ENCODE peak calls at places on chromosomes 1 and 21, in four cellular contexts. One of them, this sample, is unnamed.

GRCh38 chr1:235708390-235708962 is 58.9 kb upstream of the GNG4 start:
- DNase-seq in dorsolateral prefrontal cortex: no peak
- DNase-seq in GF-D8: no peak
- DNase-seq in IMR-90: peak; percentile 66
- DNase-seq in this sample: peak; percentile 75

GRCh38 chr1:211495584-211495983 is 3.6 kb upstream of the RD3 start:
- DNase-seq in GF-D8: no peak
- DNase-seq in IMR-90: no peak
- DNase-seq in dorsolateral prefrontal cortex: no peak
- DNase-seq in this sample: peak; percentile 43

GRCh38 chr1:180639871-180640270 is 8.0 kb downstream of the XPR1 start:
- DNase-seq in IMR-90: no peak
- DNase-seq in dorsolateral prefrontal cortex: no peak
- DNase-seq in GF-D8: no peak
- DNase-seq in this sample: no peak

GRCh38 chr1:231924183-231924582 is 297.6 kb downstream of the DISC1 start:
- DNase-seq in dorsolateral prefrontal cortex: no peak
- DNase-seq in GF-D8: no peak
- DNase-seq in IMR-90: no peak
- DNase-seq in this sample: no peak

GRCh38 chr1:11352058-11352715 is 79.2 kb downstream of the UBIAD1 start:
- DNase-seq in GF-D8: no peak
- DNase-seq in dorsolateral prefrontal cortex: no peak
- DNase-seq in IMR-90: no peak
- DNase-seq in this sample: no peak

GRCh38 chr1:61287014-61287413 is 204.7 kb downstream of the NFIA start:
- DNase-seq in GF-D8: no peak
- DNase-seq in dorsolateral prefrontal cortex: no peak
- DNase-seq in IMR-90: peak; percentile 59
- DNase-seq in this sample: no peak

GRCh38 chr1:216183007-216183406 is 240.2 kb downstream of the USH2A start:
- DNase-seq in IMR-90: peak; percentile 65
- DNase-seq in dorsolateral prefrontal cortex: no peak
- DNase-seq in GF-D8: no peak
- DNase-seq in this sample: no peak

GRCh38 chr1:119781434-119782210 is 12.9 kb upstream of the HMGCS2 start:
- DNase-seq in GF-D8: no peak
- DNase-seq in dorsolateral prefrontal cortex: no peak
- DNase-seq in IMR-90: no peak
- DNase-seq in this sample: no peak

GRCh38 chr1:94799201-94799600 is 21.0 kb upstream of the SLC44A3 start:
- DNase-seq in IMR-90: peak; percentile 52
- DNase-seq in GF-D8: no peak
- DNase-seq in dorsolateral prefrontal cortex: no peak
- DNase-seq in this sample: no peak

GRCh38 chr1:109398343-109399225 is 866 bp upstream of the SORT1 start:
- DNase-seq in GF-D8: no peak
- DNase-seq in dorsolateral prefrontal cortex: no peak
- DNase-seq in IMR-90: no peak
- DNase-seq in this sample: no peak

GRCh38 chr1:11857164-11857853 is 1.4 kb downstream of the NPPB start:
- DNase-seq in dorsolateral prefrontal cortex: no peak
- DNase-seq in IMR-90: no peak
- DNase-seq in GF-D8: no peak
- DNase-seq in this sample: no peak

GRCh38 chr1:235624751-235625192 is 24.8 kb downstream of the GNG4 start:
- DNase-seq in IMR-90: peak; percentile 53
- DNase-seq in GF-D8: peak; percentile 45
- DNase-seq in dorsolateral prefrontal cortex: no peak
- DNase-seq in this sample: no peak

GRCh38 chr1:75461808-75462325 is 149.0 kb downstream of the SLC44A5 start:
- DNase-seq in dorsolateral prefrontal cortex: no peak
- DNase-seq in GF-D8: no peak
- DNase-seq in IMR-90: no peak
- DNase-seq in this sample: no peak

GRCh38 chr1:168643152-168643551 is 66.7 kb downstream of the XCL1 start:
- DNase-seq in dorsolateral prefrontal cortex: no peak
- DNase-seq in IMR-90: no peak
- DNase-seq in GF-D8: no peak
- DNase-seq in this sample: no peak

GRCh38 chr1:214636436-214636835 is 33.4 kb downstream of the CENPF start:
- DNase-seq in IMR-90: no peak
- DNase-seq in dorsolateral prefrontal cortex: peak; percentile 59
- DNase-seq in GF-D8: no peak
- DNase-seq in this sample: no peak

GRCh38 chr1:156571261-156571958 is 955 bp downstream of the IQGAP3 start:
- DNase-seq in GF-D8: no peak
- DNase-seq in IMR-90: peak; percentile 96
- DNase-seq in dorsolateral prefrontal cortex: no peak
- DNase-seq in this sample: peak; percentile 61

GRCh38 chr1:121417289-121417955 is 232.6 kb downstream of the SRGAP2C start:
- DNase-seq in IMR-90: no peak
- DNase-seq in dorsolateral prefrontal cortex: no peak
- DNase-seq in GF-D8: no peak
- DNase-seq in this sample: peak; percentile 41

GRCh38 chr21:23542097-23542496 is 2065.2 kb downstream of the MRPL39 start:
- DNase-seq in GF-D8: no peak
- DNase-seq in IMR-90: no peak
- DNase-seq in dorsolateral prefrontal cortex: no peak
- DNase-seq in this sample: peak; percentile 23

GRCh38 chr1:55235722-55236121 is 20.6 kb upstream of the USP24 start:
- DNase-seq in IMR-90: peak; percentile 85
- DNase-seq in GF-D8: no peak
- DNase-seq in dorsolateral prefrontal cortex: no peak
- DNase-seq in this sample: peak; percentile 62

GRCh38 chr1:154837679-154838171 is 32.4 kb downstream of the KCNN3 start:
- DNase-seq in GF-D8: no peak
- DNase-seq in dorsolateral prefrontal cortex: no peak
- DNase-seq in IMR-90: no peak
- DNase-seq in this sample: no peak

GRCh38 chr1:53642215-53642555 is 96.8 kb downstream of the GLIS1 start:
- DNase-seq in GF-D8: no peak
- DNase-seq in IMR-90: no peak
- DNase-seq in dorsolateral prefrontal cortex: no peak
- DNase-seq in this sample: no peak

GRCh38 chr1:178612261-178612660 is 99.4 kb downstream of the TEX35 start:
- DNase-seq in IMR-90: peak; percentile 83
- DNase-seq in GF-D8: no peak
- DNase-seq in dorsolateral prefrontal cortex: no peak
- DNase-seq in this sample: no peak

GRCh38 chr1:12076425-12077005 is 13.4 kb downstream of the TNFRSF8 start:
- DNase-seq in GF-D8: no peak
- DNase-seq in dorsolateral prefrontal cortex: no peak
- DNase-seq in IMR-90: no peak
- DNase-seq in this sample: no peak

GRCh38 chr21:46112731-46113215 is 14.9 kb downstream of the COL6A2 start:
- DNase-seq in GF-D8: no peak
- DNase-seq in IMR-90: no peak
- DNase-seq in dorsolateral prefrontal cortex: no peak
- DNase-seq in this sample: no peak

GRCh38 chr1:111217183-111217910 is 10.2 kb upstream of the CHI3L2 start:
- DNase-seq in IMR-90: no peak
- DNase-seq in GF-D8: no peak
- DNase-seq in dorsolateral prefrontal cortex: no peak
- DNase-seq in this sample: no peak

GRCh38 chr1:226131639-226132038 is 54.9 kb downstream of the ACBD3 start:
- DNase-seq in dorsolateral prefrontal cortex: no peak
- DNase-seq in GF-D8: no peak
- DNase-seq in IMR-90: no peak
- DNase-seq in this sample: no peak

GRCh38 chr1:9705337-9706098 is 54.0 kb downstream of the PIK3CD start:
- DNase-seq in dorsolateral prefrontal cortex: no peak
- DNase-seq in IMR-90: peak; percentile 64
- DNase-seq in GF-D8: no peak
- DNase-seq in this sample: no peak

GRCh38 chr21:15722591-15723324 is 7.0 kb upstream of the USP25 start:
- DNase-seq in GF-D8: no peak
- DNase-seq in dorsolateral prefrontal cortex: no peak
- DNase-seq in IMR-90: no peak
- DNase-seq in this sample: no peak